ENCODE peak calls at places on chromosome 11, in seven cellular contexts. L is hepatocyte, Z is HCT116, U is OCI-LY7, F is MM.1S, G is GM23338, T is SK-N-SH. M is an unnamed sample.

GRCh38 chr11:122634507-122634906 is 21.0 kb upstream of the UBASH3B start:
- DNase-seq in L (peak; percentile 22), Z (no peak), U (peak; percentile 43), F (no peak), G (peak; percentile 52), T (no peak), M (peak; percentile 11)

GRCh38 chr11:14320020-14320419 is 39.0 kb downstream of the RRAS2 start:
- DNase-seq in L (no peak), Z (no peak), U (no peak), F (peak; percentile 50), G (no peak), T (no peak), M (no peak)

GRCh38 chr11:73394416-73395296 is 18.5 kb downstream of the RELT start:
- DNase-seq in L (no peak), Z (no peak), U (no peak), F (no peak), G (no peak), T (no peak), M (no peak)

GRCh38 chr11:44627911-44628729 is 62.7 kb downstream of the CD82 start:
- DNase-seq in L (peak; percentile 79), Z (no peak), U (no peak), F (no peak), G (no peak), T (peak; percentile 92), M (no peak)

GRCh38 chr11:97143463-97143862 is 753.6 kb downstream of the JRKL start:
- DNase-seq in L (no peak), Z (no peak), U (no peak), F (no peak), G (no peak), T (no peak), M (no peak)

GRCh38 chr11:107549253-107549953 is 16.1 kb downstream of the ALKBH8 start:
- DNase-seq in L (peak; percentile 66), Z (no peak), U (peak; percentile 61), F (peak; percentile 62), G (peak; percentile 64), T (peak; percentile 24), M (peak; percentile 63)

GRCh38 chr11:14388352-14388751 is 29.4 kb upstream of the RRAS2 start:
- DNase-seq in L (no peak), Z (no peak), U (no peak), F (no peak), G (no peak), T (no peak), M (no peak)

GRCh38 chr11:97525273-97525672 is 1135.5 kb downstream of the JRKL start:
- DNase-seq in L (no peak), Z (no peak), U (no peak), F (no peak), G (no peak), T (no peak), M (no peak)

GRCh38 chr11:34997872-34998548 is 81.6 kb downstream of the PDHX start:
- DNase-seq in L (no peak), Z (no peak), U (peak; percentile 34), F (no peak), G (no peak), T (peak; percentile 4), M (no peak)

GRCh38 chr11:120500414-120500936 is 11.1 kb upstream of the GRIK4 start:
- DNase-seq in L (no peak), Z (no peak), U (no peak), F (no peak), G (peak; percentile 70), T (no peak), M (peak; percentile 29)

GRCh38 chr11:45511566-45511965 is 153.9 kb downstream of the CHST1 start:
- DNase-seq in L (no peak), Z (no peak), U (no peak), F (no peak), G (no peak), T (no peak), M (no peak)

GRCh38 chr11:57340228-57340627 is 2.1 kb downstream of the P2RX3 start:
- DNase-seq in L (peak; percentile 58), Z (no peak), U (no peak), F (no peak), G (peak; percentile 64), T (peak; percentile 59), M (peak; percentile 65)

GRCh38 chr11:86916330-86916729 is 38.9 kb downstream of the FZD4 start:
- DNase-seq in L (no peak), Z (peak; percentile 10), U (no peak), F (no peak), G (no peak), T (no peak), M (no peak)

GRCh38 chr11:129267716-129268115 is 75.6 kb upstream of the ARHGAP32 start:
- DNase-seq in L (no peak), Z (no peak), U (no peak), F (no peak), G (no peak), T (no peak), M (no peak)

GRCh38 chr11:125305346-125305745 is 140.8 kb downstream of the PKNOX2 start:
- DNase-seq in L (no peak), Z (no peak), U (no peak), F (no peak), G (peak; percentile 39), T (no peak), M (no peak)

GRCh38 chr11:110971110-110971509 is 258.9 kb upstream of the ARHGAP20 start:
- DNase-seq in L (no peak), Z (no peak), U (no peak), F (no peak), G (no peak), T (no peak), M (no peak)

GRCh38 chr11:4979021-4979420 is 15.6 kb upstream of the OR51L1 start:
- DNase-seq in L (no peak), Z (no peak), U (no peak), F (no peak), G (no peak), T (no peak), M (no peak)

GRCh38 chr11:75597636-75598035 is 35.6 kb downstream of the SERPINH1 start:
- DNase-seq in L (peak; percentile 50), Z (peak; percentile 36), U (peak; percentile 39), F (peak; percentile 18), G (peak; percentile 88), T (peak; percentile 78), M (peak; percentile 80)

GRCh38 chr11:67670316-67671210 is 3.9 kb downstream of the ALDH3B2 start:
- DNase-seq in L (no peak), Z (no peak), U (no peak), F (no peak), G (no peak), T (peak; percentile 18), M (no peak)

GRCh38 chr11:20364412-20364792 is 888 bp downstream of the HTATIP2 start:
- DNase-seq in L (no peak), Z (no peak), U (no peak), F (no peak), G (no peak), T (no peak), M (no peak)
- TF ChIP-seq EZH2phosphoT487 in L (no peak), Z (no peak), U (no peak), F (no peak), G (no peak), T (no peak), M (no peak)

GRCh38 chr11:101916422-101916821 is at the start of gene ANGPTL5:
- DNase-seq in L (no peak), Z (no peak), U (no peak), F (no peak), G (no peak), T (no peak), M (no peak)
- TF ChIP-seq CTCF in L (no peak), Z (no peak), U (no peak), F (no peak), G (no peak), T (no peak), M (no peak)

GRCh38 chr11:69854719-69855118 is 35.5 kb upstream of the FGF3 start:
- DNase-seq in L (no peak), Z (peak; percentile 31), U (no peak), F (no peak), G (no peak), T (no peak), M (no peak)
- TF ChIP-seq EZH2phosphoT487 in L (no peak), Z (no peak), U (no peak), F (no peak), G (no peak), T (no peak), M (no peak)

DNA sequence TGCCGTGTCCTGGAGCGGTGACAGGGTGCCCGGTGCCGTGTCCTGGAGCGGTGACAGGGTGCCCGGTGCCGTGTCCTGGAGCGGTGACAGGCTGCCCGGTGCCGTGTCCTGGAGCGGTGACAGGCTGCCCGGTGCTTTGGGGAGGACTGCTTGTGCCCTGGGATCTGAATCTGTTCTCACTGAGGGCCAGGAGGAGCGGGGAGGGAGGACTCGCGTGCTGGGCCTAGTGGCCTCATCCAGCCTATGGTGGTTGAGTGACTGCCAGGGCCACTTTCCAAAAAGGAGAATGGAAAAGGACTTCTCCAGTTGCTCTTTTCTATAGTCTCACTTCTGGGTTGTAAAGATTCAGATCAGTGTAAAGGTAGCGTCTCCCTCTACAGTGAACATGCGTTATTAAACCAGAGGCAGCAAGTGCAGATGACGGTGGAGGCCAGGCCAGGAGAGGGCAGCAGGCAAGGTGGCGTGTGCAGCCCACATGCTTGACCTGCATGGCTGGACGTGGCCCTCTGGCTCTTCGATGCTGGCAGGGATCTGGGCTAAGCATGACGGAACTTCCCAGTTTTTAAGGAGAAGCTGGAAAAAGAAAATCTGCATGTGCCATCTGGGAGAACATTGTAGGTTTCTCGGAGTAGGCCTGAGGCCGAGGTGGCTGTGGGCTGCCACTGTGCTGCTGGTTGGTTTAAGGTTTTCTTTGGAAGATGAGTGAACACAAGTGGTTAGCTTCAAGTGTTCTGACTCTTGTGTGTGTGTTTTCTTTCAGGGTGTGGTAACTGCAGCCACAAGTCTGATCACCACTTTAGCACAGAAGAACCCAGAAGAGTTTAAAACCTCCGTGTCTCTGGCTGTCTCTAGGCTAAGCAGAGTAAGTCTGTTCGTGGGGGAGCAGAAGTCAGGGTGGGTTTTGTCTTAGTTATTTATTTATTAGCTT is 55.0 kb downstream of the AP2A2 start:
- DNase-seq in L (no peak), Z (no peak), U (no peak), F (no peak), G (no peak), T (no peak), M (no peak)
- TF ChIP-seq CTCF in L (peak; percentile 12), Z (no peak), U (no peak), F (no peak), G (peak; percentile 38), T (no peak), M (no peak)